ENCODE peak calls at places on chromosomes 6 and 20, in five cellular contexts. L is naive thymus-derived CD4-positive, alpha-beta T cell; D is PC-9; Z is SJSA1; J is mesendoderm. F is an unnamed sample.
A peak's percentile ranks its signal among the peaks of the same experiment; 100 is the strongest.

GRCh38 chr20:10404023-10404628 is 29.9 kb downstream of the MKKS start:
- DNase-seq in L (no peak), D (no peak), Z (no peak), J (no peak), F (no peak)

GRCh38 chr6:137489410-137490371 is 4.5 kb downstream of the OLIG3 start:
- DNase-seq in L (no peak), D (no peak), Z (no peak), J (peak; percentile 70), F (peak; percentile 48)

GRCh38 chr6:14917101-14917500 is 328.8 kb upstream of the JARID2 start:
- DNase-seq in L (no peak), D (no peak), Z (no peak), J (no peak), F (no peak)

GRCh38 chr6:48567016-48567415 is 456.0 kb upstream of the PTCHD4 start:
- DNase-seq in L (no peak), D (no peak), Z (no peak), J (no peak), F (no peak)

GRCh38 chr6:68701159-68701558 is 66.1 kb downstream of the ADGRB3 start:
- DNase-seq in L (no peak), D (no peak), Z (no peak), J (no peak), F (no peak)

GRCh38 chr20:17635846-17636245 is 46.2 kb downstream of the RRBP1 start:
- DNase-seq in L (no peak), D (no peak), Z (no peak), J (no peak), F (no peak)

GRCh38 chr6:16337280-16337975 is 99.0 kb downstream of the GMPR start:
- DNase-seq in L (no peak), D (no peak), Z (peak; percentile 89), J (no peak), F (peak; percentile 78)

GRCh38 chr6:47168176-47168575 is 126.0 kb upstream of the ADGRF1 start:
- DNase-seq in L (no peak), D (peak; percentile 98), Z (peak; percentile 58), J (peak; percentile 56), F (no peak)

GRCh38 chr6:53031281-53031680 is 33.9 kb upstream of the FBXO9 start:
- DNase-seq in L (no peak), D (no peak), Z (no peak), J (no peak), F (no peak)

GRCh38 chr6:33827546-33828451 is 24.0 kb upstream of the MLN start:
- DNase-seq in L (no peak), D (no peak), Z (no peak), J (no peak), F (peak; percentile 38)

GRCh38 chr20:59729476-59729875 is 125.1 kb downstream of the PHACTR3 start:
- DNase-seq in L (no peak), D (no peak), Z (no peak), J (no peak), F (no peak)

GRCh38 chr6:136289327-136289578 is 393 bp downstream of the BCLAF1 start:
- DNase-seq in L (peak; percentile 96), D (peak; percentile 79), Z (peak; percentile 92), J (peak; percentile 95), F (peak; percentile 95)

GRCh38 chr6:151269318-151269995 is 29.7 kb downstream of the AKAP12 start:
- DNase-seq in L (no peak), D (no peak), Z (no peak), J (no peak), F (no peak)

GRCh38 chr20:44154521-44155001 is 32.4 kb downstream of the JPH2 start:
- DNase-seq in L (no peak), D (no peak), Z (peak; percentile 67), J (peak; percentile 78), F (no peak)

GRCh38 chr6:25054469-25054868 is 118.7 kb upstream of the RIPOR2 start:
- DNase-seq in L (no peak), D (peak; percentile 52), Z (no peak), J (no peak), F (no peak)

GRCh38 chr6:2529217-2529719 is 221.5 kb downstream of the MYLK4 start:
- DNase-seq in L (no peak), D (no peak), Z (peak; percentile 15), J (no peak), F (no peak)

GRCh38 chr6:8027965-8028651 is 36.1 kb downstream of the BLOC1S5 start:
- DNase-seq in L (no peak), D (no peak), Z (no peak), J (no peak), F (no peak)

GRCh38 chr20:7540923-7541322 is 399.3 kb downstream of the HAO1 start:
- DNase-seq in L (no peak), D (no peak), Z (no peak), J (no peak), F (no peak)

GRCh38 chr20:19928379-19929360 is 88.5 kb upstream of the NAA20 start:
- DNase-seq in L (no peak), D (peak; percentile 52), Z (no peak), J (no peak), F (peak; percentile 83)

GRCh38 chr20:23295934-23296333 is 54.7 kb upstream of the NXT1 start:
- DNase-seq in L (no peak), D (no peak), Z (peak; percentile 70), J (no peak), F (no peak)

GRCh38 chr6:163513570-163514166 is 99.2 kb downstream of the QKI start:
- DNase-seq in L (no peak), D (no peak), Z (no peak), J (no peak), F (no peak)

GRCh38 chr20:18058661-18059467 is 1.1 kb upstream of the OVOL2 start:
- DNase-seq in L (no peak), D (peak; percentile 81), Z (no peak), J (peak; percentile 81), F (peak; percentile 65)

GRCh38 chr6:35919085-35919826 is 1.6 kb downstream of the SRPK1 start:
- DNase-seq in L (no peak), D (peak; percentile 91), Z (no peak), J (no peak), F (no peak)

GRCh38 chr20:47334022-47334551 is 22.4 kb downstream of the ZMYND8 start:
- DNase-seq in L (no peak), D (peak; percentile 97), Z (peak; percentile 78), J (no peak), F (peak; percentile 42)

GRCh38 chr6:55069132-55069781 is 105.1 kb upstream of the HCRTR2 start:
- DNase-seq in L (no peak), D (no peak), Z (no peak), J (peak; percentile 55), F (no peak)

GRCh38 chr20:17533396-17533795 is 2.2 kb upstream of the BFSP1 start:
- DNase-seq in L (no peak), D (peak; percentile 40), Z (no peak), J (peak; percentile 93), F (no peak)

GRCh38 chr20:23129256-23129655 is 43.1 kb upstream of the CD93 start:
- DNase-seq in L (no peak), D (no peak), Z (no peak), J (no peak), F (no peak)

GRCh38 chr6:96391776-96392175 is 129.8 kb upstream of the UFL1 start:
- DNase-seq in L (no peak), D (no peak), Z (no peak), J (peak; percentile 87), F (peak; percentile 45)

GRCh38 chr20:57495978-57496377 is 29.0 kb downstream of the CTCFL start:
- DNase-seq in L (no peak), D (no peak), Z (no peak), J (no peak), F (no peak)

GRCh38 chr6:27761391-27761790 is 150.8 kb downstream of the OR2B2 start:
- DNase-seq in L (no peak), D (no peak), Z (no peak), J (no peak), F (no peak)
- H3K4me3 ChIP-seq in L (no peak overlapping the region), D (no peak overlapping the region), Z (no peak overlapping the region), J (no peak overlapping the region), F (no peak overlapping the region)

GRCh38 chr6:161393292-161393691 is 119.4 kb upstream of the AGPAT4 start:
- DNase-seq in L (no peak), D (no peak), Z (no peak), J (no peak), F (no peak)

GRCh38 chr6:161394437-161394836 is 120.6 kb upstream of the AGPAT4 start:
- DNase-seq in L (no peak), D (no peak), Z (no peak), J (no peak), F (no peak)

GRCh38 chr6:161393839-161394364 is 120.0 kb upstream of the AGPAT4 start:
- DNase-seq in L (peak; percentile 45), D (peak; percentile 59), Z (peak; percentile 78), J (peak; percentile 90), F (no peak)

GRCh38 chr6:161395832-161396231 is 122.0 kb upstream of the AGPAT4 start:
- DNase-seq in L (no peak), D (no peak), Z (no peak), J (no peak), F (no peak)

DNA sequence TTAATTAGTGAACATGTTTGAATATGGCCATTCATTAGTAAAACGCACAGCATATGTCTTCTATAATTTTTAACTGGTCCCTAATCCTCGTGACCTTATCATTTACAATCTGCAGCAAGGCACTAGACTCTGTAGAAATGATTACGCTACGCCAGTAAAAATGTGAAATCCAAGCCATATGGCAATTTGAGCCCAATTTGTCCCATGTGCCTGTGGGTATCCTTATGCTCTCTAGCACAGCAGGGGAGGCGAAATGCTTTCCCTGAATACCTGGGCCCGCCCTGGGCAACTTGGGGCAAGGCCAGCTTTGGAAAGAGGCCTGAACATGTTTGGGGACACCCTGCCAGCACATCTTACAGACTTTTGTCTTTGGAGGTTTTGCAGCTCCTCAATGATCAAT is 122.7 kb upstream of the AGPAT4 start:
- DNase-seq in L (no peak), D (no peak), Z (no peak), J (no peak), F (no peak)
- H3K4me1 ChIP-seq in L (peaks cover 6% of the 10 kb centered on the region), D (no peaks in the 10 kb centered on the region), Z (peaks cover 11% of the 10 kb centered on the region), J (peaks cover 2% of the 10 kb centered on the region), F (no peaks in the 10 kb centered on the region)

DNA sequence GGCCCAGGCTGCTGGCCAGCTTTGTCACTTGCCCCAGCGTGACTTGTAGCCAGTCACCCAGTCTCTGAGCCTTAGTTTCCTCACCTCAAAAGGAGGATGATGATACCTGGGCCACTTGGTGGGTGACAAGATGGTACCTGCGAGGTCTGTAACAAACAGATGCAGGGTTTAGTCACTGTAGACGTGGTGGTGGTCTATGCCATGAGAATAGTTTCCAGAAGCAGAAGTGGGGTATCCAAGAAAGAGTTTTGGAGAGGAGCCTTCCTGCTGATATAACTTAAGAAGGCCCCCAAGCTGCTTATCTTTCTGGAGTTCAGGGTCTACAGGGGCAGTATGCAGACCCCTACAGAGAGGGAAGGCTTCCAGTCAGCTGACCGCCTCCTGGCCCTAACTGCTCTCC is 3.1 kb upstream of the FOXF2 start:
- DNase-seq in L (no peak), D (no peak), Z (no peak), J (no peak), F (no peak)
- H3K27me3 ChIP-seq in L (peaks cover 26% of the 10 kb centered on the region), D (no peaks in the 10 kb centered on the region), Z (no peaks in the 10 kb centered on the region), J (peaks cover 64% of the 10 kb centered on the region), F (peaks cover 92% of the 10 kb centered on the region)

GRCh38 chr20:50344232-50345071 is 153.8 kb downstream of the CEBPB start:
- DNase-seq in L (no peak), D (no peak), Z (no peak), J (peak; percentile 44), F (no peak)

GRCh38 chr20:50348118-50348517 is 157.5 kb downstream of the CEBPB start:
- DNase-seq in L (no peak), D (no peak), Z (no peak), J (no peak), F (peak; percentile 57)

GRCh38 chr20:50345712-50346371 is 155.2 kb downstream of the CEBPB start:
- DNase-seq in L (no peak), D (no peak), Z (no peak), J (no peak), F (no peak)

GRCh38 chr20:50347568-50347981 is 156.9 kb downstream of the CEBPB start:
- DNase-seq in L (no peak), D (no peak), Z (no peak), J (no peak), F (no peak)

GRCh38 chr20:50346372-50347347 is 156.0 kb downstream of the CEBPB start:
- DNase-seq in L (peak; percentile 9), D (peak; percentile 62), Z (peak; percentile 85), J (no peak), F (peak; percentile 88)
- H3K4me3 ChIP-seq in L (no peak overlapping the region), D (no peak overlapping the region), Z (no peak overlapping the region), J (no peak overlapping the region), F (peak overlapping the region; percentile 8)